ENCODE peak calls at places on chromosomes 3 and 15, in eight cellular contexts. X, R, G, M, F, V, L and K are unnamed samples.
A peak's percentile ranks its signal among the peaks of the same experiment; 100 is the strongest.

GRCh38 chr15:33244471-33244870 is 50.0 kb upstream of the FMN1 start:
- DNase-seq in G (no peak), V (no peak), M (no peak), F (no peak), R (no peak), L (no peak), X (no peak), K (no peak)

GRCh38 chr3:8455451-8456117 is 46.0 kb upstream of the LMCD1 start:
- DNase-seq in V (no peak), M (no peak), G (no peak), R (no peak), X (no peak), F (no peak), L (no peak), K (no peak)

GRCh38 chr15:82543155-82543554 is 2.9 kb upstream of the RPS17 start:
- DNase-seq in X (peak; percentile 73), G (no peak), L (no peak), M (no peak), F (no peak), R (no peak), V (no peak), K (no peak)

GRCh38 chr3:63519426-63519825 is 133.0 kb upstream of the SNTN start:
- DNase-seq in F (no peak), G (no peak), V (no peak), R (no peak), L (no peak), X (no peak), M (no peak), K (no peak)

GRCh38 chr15:41698779-41699178 is 38.6 kb downstream of the MGA start:
- DNase-seq in V (no peak), M (no peak), L (no peak), G (no peak), R (no peak), X (peak; percentile 37), F (no peak), K (no peak)

GRCh38 chr3:69016102-69016501 is 2.6 kb upstream of the EOGT start:
- DNase-seq in M (no peak), R (no peak), V (no peak), L (no peak), X (no peak), G (no peak), F (no peak), K (no peak)

GRCh38 chr3:111538687-111539086 is 3.3 kb upstream of the CD96 start:
- DNase-seq in R (no peak), V (no peak), M (no peak), G (no peak), F (no peak), X (no peak), L (no peak), K (no peak)

GRCh38 chr3:100776736-100777135 is 67.4 kb downstream of the TFG start:
- DNase-seq in F (no peak), L (no peak), M (peak; percentile 23), X (no peak), V (no peak), R (no peak), G (no peak), K (no peak)

GRCh38 chr3:110623571-110623970 is 448.0 kb upstream of the NECTIN3 start:
- DNase-seq in F (no peak), G (no peak), L (no peak), R (no peak), V (no peak), M (no peak), X (no peak), K (no peak)

GRCh38 chr3:162487138-162487537 is 990.5 kb downstream of the OTOL1 start:
- DNase-seq in R (no peak), V (no peak), F (no peak), X (no peak), M (no peak), L (no peak), G (no peak), K (no peak)

GRCh38 chr15:35736150-35736549 is 190.2 kb upstream of the DPH6 start:
- DNase-seq in M (no peak), R (no peak), L (no peak), G (no peak), F (no peak), V (no peak), X (no peak), K (no peak)

GRCh38 chr15:101503296-101503599 is 13.7 kb upstream of the PCSK6 start:
- DNase-seq in F (no peak), M (no peak), R (no peak), V (no peak), L (no peak), X (no peak), G (no peak), K (no peak)

GRCh38 chr15:87955284-87955909 is 301.1 kb downstream of the NTRK3 start:
- DNase-seq in X (no peak), F (no peak), M (no peak), V (no peak), L (no peak), R (no peak), G (no peak), K (no peak)

GRCh38 chr3:52254608-52255007 is 9.0 kb downstream of the PPM1M start:
- DNase-seq in M (no peak), R (no peak), X (no peak), L (no peak), F (no peak), V (no peak), G (no peak), K (no peak)